ENCODE peak calls at places on chromosomes 6 and 20, in six cellular contexts. One of them, this sample, is unnamed.

GRCh38 chr6:52779237-52779636 is 16.0 kb upstream of the GSTA2 start:
- DNase-seq in tibial artery: no peak
- DNase-seq in mammary epithelial cell: no peak
- DNase-seq in iris pigment epithelial cell: no peak
- DNase-seq in NCI-H1436: no peak
- DNase-seq in COR-L47: no peak
- DNase-seq in this sample: no peak

GRCh38 chr6:24779416-24779815 is 4.7 kb downstream of the GMNN start:
- DNase-seq in NCI-H1436: no peak
- DNase-seq in iris pigment epithelial cell: peak; percentile 42
- DNase-seq in COR-L47: no peak
- DNase-seq in tibial artery: no peak
- DNase-seq in mammary epithelial cell: no peak
- DNase-seq in this sample: no peak

GRCh38 chr6:169719117-169719516 is 5.2 kb downstream of the PHF10 start:
- DNase-seq in tibial artery: no peak
- DNase-seq in mammary epithelial cell: peak; percentile 27
- DNase-seq in NCI-H1436: no peak
- DNase-seq in iris pigment epithelial cell: peak; percentile 61
- DNase-seq in COR-L47: no peak
- DNase-seq in this sample: peak; percentile 28

GRCh38 chr6:169224185-169224695 is 29.4 kb downstream of the THBS2 start:
- DNase-seq in iris pigment epithelial cell: peak; percentile 88
- DNase-seq in COR-L47: no peak
- DNase-seq in mammary epithelial cell: peak; percentile 89
- DNase-seq in tibial artery: no peak
- DNase-seq in NCI-H1436: no peak
- DNase-seq in this sample: peak; percentile 28

GRCh38 chr20:10729785-10730184 is 56.0 kb upstream of the JAG1 start:
- DNase-seq in mammary epithelial cell: no peak
- DNase-seq in NCI-H1436: no peak
- DNase-seq in tibial artery: no peak
- DNase-seq in iris pigment epithelial cell: no peak
- DNase-seq in COR-L47: no peak
- DNase-seq in this sample: no peak

GRCh38 chr20:58870293-58871014 is 17.9 kb downstream of the GNAS start:
- DNase-seq in mammary epithelial cell: peak; percentile 35
- DNase-seq in iris pigment epithelial cell: peak; percentile 35
- DNase-seq in COR-L47: peak; percentile 53
- DNase-seq in NCI-H1436: peak; percentile 18
- DNase-seq in tibial artery: peak; percentile 45
- DNase-seq in this sample: peak; percentile 76

GRCh38 chr6:134642217-134642616 is 307.7 kb downstream of the ALDH8A1 start:
- DNase-seq in NCI-H1436: no peak
- DNase-seq in tibial artery: no peak
- DNase-seq in COR-L47: no peak
- DNase-seq in iris pigment epithelial cell: no peak
- DNase-seq in mammary epithelial cell: peak; percentile 52
- DNase-seq in this sample: no peak

GRCh38 chr6:139027620-139028182 is 844 bp upstream of the ABRACL start:
- DNase-seq in mammary epithelial cell: peak; percentile 50
- DNase-seq in iris pigment epithelial cell: peak; percentile 46
- DNase-seq in tibial artery: no peak
- DNase-seq in COR-L47: peak; percentile 24
- DNase-seq in NCI-H1436: peak; percentile 76
- DNase-seq in this sample: peak; percentile 79

GRCh38 chr20:2006452-2007381 is 12.9 kb upstream of the PDYN start:
- DNase-seq in mammary epithelial cell: peak; percentile 56
- DNase-seq in tibial artery: no peak
- DNase-seq in COR-L47: peak; percentile 12
- DNase-seq in NCI-H1436: peak; percentile 3
- DNase-seq in iris pigment epithelial cell: peak; percentile 65
- DNase-seq in this sample: peak; percentile 53

GRCh38 chr20:2421247-2421646 is 40.5 kb downstream of the TGM6 start:
- DNase-seq in COR-L47: no peak
- DNase-seq in NCI-H1436: no peak
- DNase-seq in mammary epithelial cell: no peak
- DNase-seq in iris pigment epithelial cell: no peak
- DNase-seq in tibial artery: no peak
- DNase-seq in this sample: peak; percentile 33

GRCh38 chr6:81806793-81807565 is 54.5 kb upstream of the TENT5A start:
- DNase-seq in iris pigment epithelial cell: no peak
- DNase-seq in NCI-H1436: no peak
- DNase-seq in tibial artery: no peak
- DNase-seq in COR-L47: no peak
- DNase-seq in mammary epithelial cell: peak; percentile 63
- DNase-seq in this sample: no peak

GRCh38 chr6:19413323-19413722 is 423.8 kb upstream of the ID4 start:
- DNase-seq in COR-L47: no peak
- DNase-seq in NCI-H1436: no peak
- DNase-seq in tibial artery: no peak
- DNase-seq in mammary epithelial cell: peak; percentile 66
- DNase-seq in iris pigment epithelial cell: peak; percentile 71
- DNase-seq in this sample: peak; percentile 76

GRCh38 chr6:98539669-98540207 is 294.6 kb upstream of the POU3F2 start:
- DNase-seq in COR-L47: peak; percentile 26
- DNase-seq in tibial artery: no peak
- DNase-seq in NCI-H1436: no peak
- DNase-seq in mammary epithelial cell: no peak
- DNase-seq in iris pigment epithelial cell: no peak
- DNase-seq in this sample: no peak

GRCh38 chr6:149306967-149307366 is 10.5 kb upstream of the TAB2 start:
- DNase-seq in mammary epithelial cell: no peak
- DNase-seq in tibial artery: no peak
- DNase-seq in NCI-H1436: no peak
- DNase-seq in iris pigment epithelial cell: peak; percentile 90
- DNase-seq in COR-L47: no peak
- DNase-seq in this sample: peak; percentile 80

GRCh38 chr6:155443168-155443567 is 12.5 kb downstream of the NOX3 start:
- DNase-seq in tibial artery: no peak
- DNase-seq in NCI-H1436: no peak
- DNase-seq in COR-L47: no peak
- DNase-seq in iris pigment epithelial cell: no peak
- DNase-seq in mammary epithelial cell: no peak
- DNase-seq in this sample: no peak

GRCh38 chr6:34196116-34196832 is 40.4 kb upstream of the HMGA1 start:
- DNase-seq in mammary epithelial cell: peak; percentile 45
- DNase-seq in iris pigment epithelial cell: peak; percentile 57
- DNase-seq in NCI-H1436: peak; percentile 36
- DNase-seq in COR-L47: peak; percentile 54
- DNase-seq in tibial artery: peak; percentile 88
- DNase-seq in this sample: peak; percentile 80

GRCh38 chr6:98382246-98382645 is 452.1 kb upstream of the POU3F2 start:
- DNase-seq in COR-L47: no peak
- DNase-seq in iris pigment epithelial cell: no peak
- DNase-seq in NCI-H1436: no peak
- DNase-seq in tibial artery: no peak
- DNase-seq in mammary epithelial cell: no peak
- DNase-seq in this sample: no peak

GRCh38 chr20:59752101-59752586 is 147.8 kb downstream of the PHACTR3 start:
- DNase-seq in COR-L47: no peak
- DNase-seq in tibial artery: no peak
- DNase-seq in mammary epithelial cell: no peak
- DNase-seq in iris pigment epithelial cell: no peak
- DNase-seq in NCI-H1436: no peak
- DNase-seq in this sample: no peak

GRCh38 chr20:38125157-38126056 is 39.7 kb downstream of the TGM2 start:
- DNase-seq in tibial artery: peak; percentile 91
- DNase-seq in COR-L47: peak; percentile 60
- DNase-seq in NCI-H1436: no peak
- DNase-seq in mammary epithelial cell: no peak
- DNase-seq in iris pigment epithelial cell: peak; percentile 76
- DNase-seq in this sample: no peak

GRCh38 chr6:147924598-147924997 is 416.1 kb downstream of the SAMD5 start:
- DNase-seq in mammary epithelial cell: no peak
- DNase-seq in iris pigment epithelial cell: no peak
- DNase-seq in COR-L47: no peak
- DNase-seq in NCI-H1436: no peak
- DNase-seq in tibial artery: no peak
- DNase-seq in this sample: no peak

GRCh38 chr6:126041516-126042447 is 55.4 kb downstream of the TRMT11 start:
- DNase-seq in iris pigment epithelial cell: peak; percentile 66
- DNase-seq in mammary epithelial cell: no peak
- DNase-seq in tibial artery: no peak
- DNase-seq in NCI-H1436: no peak
- DNase-seq in COR-L47: no peak
- DNase-seq in this sample: no peak

GRCh38 chr20:1122388-1123315 is 4.2 kb downstream of the PSMF1 start:
- DNase-seq in NCI-H1436: no peak
- DNase-seq in iris pigment epithelial cell: peak; percentile 76
- DNase-seq in mammary epithelial cell: no peak
- DNase-seq in tibial artery: peak; percentile 36
- DNase-seq in COR-L47: no peak
- DNase-seq in this sample: peak; percentile 27

GRCh38 chr20:19815553-19815991 is 57.5 kb downstream of the RIN2 start:
- DNase-seq in COR-L47: no peak
- DNase-seq in mammary epithelial cell: peak; percentile 97
- DNase-seq in iris pigment epithelial cell: peak; percentile 99
- DNase-seq in NCI-H1436: no peak
- DNase-seq in tibial artery: peak; percentile 64
- DNase-seq in this sample: peak; percentile 99

GRCh38 chr20:25461281-25461650 is 53.8 kb downstream of the GINS1 start:
- DNase-seq in COR-L47: no peak
- DNase-seq in tibial artery: no peak
- DNase-seq in iris pigment epithelial cell: no peak
- DNase-seq in NCI-H1436: no peak
- DNase-seq in mammary epithelial cell: no peak
- DNase-seq in this sample: no peak

GRCh38 chr6:78611886-78612480 is 255.4 kb upstream of the IRAK1BP1 start:
- DNase-seq in mammary epithelial cell: no peak
- DNase-seq in NCI-H1436: peak; percentile 0
- DNase-seq in iris pigment epithelial cell: peak; percentile 32
- DNase-seq in COR-L47: peak; percentile 2
- DNase-seq in tibial artery: no peak
- DNase-seq in this sample: peak; percentile 69

GRCh38 chr6:3838992-3839867 is 9.9 kb upstream of the FAM50B start:
- DNase-seq in COR-L47: no peak
- DNase-seq in mammary epithelial cell: no peak
- DNase-seq in NCI-H1436: no peak
- DNase-seq in iris pigment epithelial cell: peak; percentile 57
- DNase-seq in tibial artery: no peak
- DNase-seq in this sample: peak; percentile 38

GRCh38 chr20:20366896-20367680 is 816 bp upstream of the INSM1 start:
- DNase-seq in NCI-H1436: peak; percentile 52
- DNase-seq in COR-L47: peak; percentile 76
- DNase-seq in iris pigment epithelial cell: no peak
- DNase-seq in mammary epithelial cell: no peak
- DNase-seq in tibial artery: no peak
- DNase-seq in this sample: no peak

GRCh38 chr6:104525677-104526322 is 333.9 kb downstream of the HACE1 start:
- DNase-seq in NCI-H1436: peak; percentile 52
- DNase-seq in mammary epithelial cell: peak; percentile 62
- DNase-seq in COR-L47: peak; percentile 36
- DNase-seq in tibial artery: peak; percentile 64
- DNase-seq in iris pigment epithelial cell: peak; percentile 81
- DNase-seq in this sample: peak; percentile 85

GRCh38 chr6:31473780-31474725 is 23.9 kb upstream of the MICB start:
- DNase-seq in COR-L47: no peak
- DNase-seq in tibial artery: no peak
- DNase-seq in mammary epithelial cell: peak; percentile 72
- DNase-seq in NCI-H1436: no peak
- DNase-seq in iris pigment epithelial cell: peak; percentile 62
- DNase-seq in this sample: peak; percentile 65

GRCh38 chr6:64983108-64983507 is 723.9 kb downstream of the EYS start:
- DNase-seq in NCI-H1436: no peak
- DNase-seq in COR-L47: no peak
- DNase-seq in iris pigment epithelial cell: no peak
- DNase-seq in tibial artery: no peak
- DNase-seq in mammary epithelial cell: no peak
- DNase-seq in this sample: no peak

GRCh38 chr6:62623851-62624532 is 338.0 kb upstream of the KHDRBS2 start:
- DNase-seq in iris pigment epithelial cell: no peak
- DNase-seq in NCI-H1436: no peak
- DNase-seq in mammary epithelial cell: no peak
- DNase-seq in tibial artery: no peak
- DNase-seq in COR-L47: no peak
- DNase-seq in this sample: no peak

GRCh38 chr6:15504581-15505350 is 158.1 kb downstream of the DTNBP1 start:
- DNase-seq in tibial artery: peak; percentile 63
- DNase-seq in mammary epithelial cell: peak; percentile 92
- DNase-seq in NCI-H1436: no peak
- DNase-seq in iris pigment epithelial cell: peak; percentile 96
- DNase-seq in COR-L47: peak; percentile 95
- DNase-seq in this sample: peak; percentile 89

This sample was measured in ELR.